ENCODE peak calls at places on chromosome 4, in six cellular contexts. S is HCEC 1CT, Z is Right ventricle myocardium superior, M is prostate gland, P is tibial nerve, Q is adrenal gland. N is an unnamed sample.

GRCh38 chr4:173046818-173047217 is 121.8 kb upstream of the GALNT7 start:
- DNase-seq in Q (no peak), M (peak), S (no peak), Z (no peak), P (no peak), N (peak)

GRCh38 chr4:17763352-17763890 is 18.0 kb downstream of the FAM184B start:
- DNase-seq in M (no peak), Q (no peak), P (no peak), Z (no peak), S (no peak), N (no peak)

GRCh38 chr4:138707746-138708145 is 307.8 kb upstream of the NOCT start:
- DNase-seq in Q (no peak), Z (no peak), S (peak), M (no peak), P (no peak), N (no peak)

GRCh38 chr4:88138561-88138960 is 19.9 kb downstream of the ABCG2 start:
- DNase-seq in P (no peak), Q (no peak), S (peak), M (no peak), Z (no peak), N (peak)

GRCh38 chr4:188781655-188782054 is 642.4 kb downstream of the TRIML1 start:
- DNase-seq in M (no peak), Z (no peak), S (peak), P (no peak), Q (peak), N (peak)

GRCh38 chr4:153527690-153528089 is 61.5 kb downstream of the TMEM131L start:
- DNase-seq in Q (no peak), P (no peak), S (no peak), M (no peak), Z (no peak), N (no peak)

GRCh38 chr4:157221895-157222763 is 1.6 kb downstream of the GRIA2 start:
- DNase-seq in Z (no peak), M (no peak), Q (no peak), P (no peak), S (no peak), N (peak)

GRCh38 chr4:119209077-119209476 is 3.4 kb upstream of the USP53 start:
- DNase-seq in S (peak), Z (no peak), Q (no peak), M (no peak), P (no peak), N (peak)

GRCh38 chr4:108360857-108361820 is 192.4 kb upstream of the LEF1 start:
- DNase-seq in P (no peak), Q (peak), Z (no peak), M (peak), S (no peak), N (peak)

GRCh38 chr4:78213218-78213617 is 156.1 kb downstream of the FRAS1 start:
- DNase-seq in Z (no peak), S (no peak), M (no peak), P (no peak), Q (no peak), N (no peak)